ENCODE peak calls at places on chromosomes 1 and 21, in four cellular contexts. R, Z, J and E are unnamed samples.

GRCh38 chr1:3319874-3320245 is 134.6 kb upstream of the ARHGEF16 start:
- DNase-seq in R (no peak), Z (no peak), J (peak; percentile 59), E (peak; percentile 25)

GRCh38 chr1:236284291-236284711 is 2.5 kb upstream of the ERO1B start:
- DNase-seq in R (no peak), Z (no peak), J (no peak), E (no peak)

GRCh38 chr1:46996659-46997281 is 26.7 kb upstream of the CYP4X1 start:
- DNase-seq in R (no peak), Z (no peak), J (no peak), E (no peak)

GRCh38 chr1:88890790-88891317 is 513 bp downstream of the GTF2B start:
- DNase-seq in R (no peak), Z (peak; percentile 36), J (peak; percentile 48), E (no peak)

GRCh38 chr1:143735764-143736461 is 235.9 kb downstream of the FAM72C start:
- DNase-seq in R (no peak), Z (no peak), J (no peak), E (no peak)

GRCh38 chr1:77672374-77672773 is 10.1 kb downstream of the ZZZ3 start:
- DNase-seq in R (no peak), Z (no peak), J (no peak), E (no peak)

GRCh38 chr1:58754056-58754613 is 29.7 kb downstream of the JUN start:
- DNase-seq in R (no peak), Z (no peak), J (peak; percentile 20), E (no peak)

GRCh38 chr1:102096162-102096561 is 99.4 kb upstream of the OLFM3 start:
- DNase-seq in R (no peak), Z (no peak), J (no peak), E (no peak)

GRCh38 chr1:223129229-223129851 is 13.7 kb downstream of the TLR5 start:
- DNase-seq in R (peak; percentile 80), Z (peak; percentile 39), J (peak; percentile 40), E (peak; percentile 70)

GRCh38 chr1:218785928-218786327 is 387.8 kb upstream of the LYPLAL1 start:
- DNase-seq in R (peak; percentile 36), Z (no peak), J (peak; percentile 75), E (peak; percentile 42)

GRCh38 chr1:230291731-230292620 is 134.2 kb downstream of the PGBD5 start:
- DNase-seq in R (no peak), Z (no peak), J (no peak), E (no peak)

GRCh38 chr1:203992440-203992839 is 80.5 kb upstream of the SOX13 start:
- DNase-seq in R (no peak), Z (no peak), J (peak; percentile 46), E (no peak)

GRCh38 chr1:162861101-162861500 is at the start of gene CCDC190:
- DNase-seq in R (peak; percentile 28), Z (no peak), J (peak; percentile 67), E (peak; percentile 50)

GRCh38 chr1:212364985-212365384 is 49.7 kb downstream of the PACC1 start:
- DNase-seq in R (no peak), Z (no peak), J (no peak), E (no peak)

GRCh38 chr1:34115233-34115632 is 49.8 kb downstream of the CSMD2 start:
- DNase-seq in R (no peak), Z (no peak), J (peak; percentile 33), E (no peak)

GRCh38 chr1:12196641-12197482 is 30.1 kb downstream of the TNFRSF1B start:
- DNase-seq in R (peak; percentile 49), Z (no peak), J (no peak), E (no peak)

GRCh38 chr21:32256873-32257620 is 21.8 kb downstream of the MIS18A start:
- DNase-seq in R (peak; percentile 54), Z (no peak), J (peak; percentile 86), E (peak; percentile 60)

GRCh38 chr21:36728371-36729111 is 29.6 kb downstream of the SIM2 start:
- DNase-seq in R (no peak), Z (no peak), J (no peak), E (no peak)

GRCh38 chr21:44684077-44684476 is 2.1 kb upstream of the KRTAP12-1 start:
- DNase-seq in R (no peak), Z (no peak), J (no peak), E (no peak)

GRCh38 chr1:9239622-9240401 is 5.2 kb downstream of the H6PD start:
- DNase-seq in R (peak; percentile 59), Z (peak; percentile 21), J (peak; percentile 90), E (peak; percentile 66)

GRCh38 chr1:192559115-192560006 is 16.2 kb upstream of the RGS1 start:
- DNase-seq in R (no peak), Z (no peak), J (peak; percentile 99), E (no peak)

GRCh38 chr21:42083361-42083690 is 12.2 kb downstream of the UMODL1 start:
- DNase-seq in R (no peak), Z (no peak), J (no peak), E (no peak)

GRCh38 chr21:41180752-41181151 is 12.8 kb downstream of the BACE2 start:
- DNase-seq in R (no peak), Z (no peak), J (no peak), E (no peak)

GRCh38 chr1:165600793-165601192 is 30.2 kb upstream of the MGST3 start:
- DNase-seq in R (no peak), Z (no peak), J (no peak), E (no peak)

GRCh38 chr1:232950919-232951579 is 638 bp downstream of the NTPCR start:
- DNase-seq in R (no peak), Z (peak; percentile 16), J (peak; percentile 70), E (no peak)

GRCh38 chr1:211643324-211644212 is 31.9 kb downstream of the NEK2 start:
- DNase-seq in R (no peak), Z (no peak), J (peak; percentile 29), E (no peak)

GRCh38 chr21:41506526-41507520 is 1.1 kb downstream of the TMPRSS2 start:
- DNase-seq in R (no peak), Z (no peak), J (peak; percentile 3), E (no peak)

GRCh38 chr1:12255918-12256317 is 26.1 kb downstream of the VPS13D start:
- DNase-seq in R (no peak), Z (no peak), J (no peak), E (no peak)

GRCh38 chr1:95263400-95263799 is 29.4 kb downstream of the RWDD3 start:
- DNase-seq in R (no peak), Z (no peak), J (peak; percentile 29), E (no peak)

GRCh38 chr1:95259245-95259644 is 25.2 kb downstream of the RWDD3 start:
- DNase-seq in R (no peak), Z (no peak), J (no peak), E (no peak)

GRCh38 chr1:95262928-95263327 is 28.9 kb downstream of the RWDD3 start:
- DNase-seq in R (no peak), Z (no peak), J (no peak), E (no peak)

GRCh38 chr1:95265106-95265505 is 31.1 kb downstream of the RWDD3 start:
- DNase-seq in R (no peak), Z (no peak), J (no peak), E (no peak)
- H3K27me3 ChIP-seq in R (no peaks in the 10 kb centered on the region), Z (no peaks in the 10 kb centered on the region), J (no peaks in the 10 kb centered on the region), E (no peaks in the 10 kb centered on the region)

GRCh38 chr1:13952985-13953384 is 253.0 kb downstream of the PRDM2 start:
- DNase-seq in R (no peak), Z (no peak), J (no peak), E (no peak)
- H3K4me1 ChIP-seq in R (peaks cover 6% of the 10 kb centered on the region), Z (no peaks in the 10 kb centered on the region), J (no peaks in the 10 kb centered on the region), E (no peaks in the 10 kb centered on the region)

GRCh38 chr1:202215472-202216130 is 22.0 kb downstream of the LGR6 start:
- DNase-seq in R (no peak), Z (no peak), J (no peak), E (no peak)
- H3K27me3 ChIP-seq in R (peaks cover 86% of the 10 kb centered on the region), Z (peaks cover 16% of the 10 kb centered on the region), J (peaks cover 50% of the 10 kb centered on the region), E (peaks cover 7% of the 10 kb centered on the region)

DNA sequence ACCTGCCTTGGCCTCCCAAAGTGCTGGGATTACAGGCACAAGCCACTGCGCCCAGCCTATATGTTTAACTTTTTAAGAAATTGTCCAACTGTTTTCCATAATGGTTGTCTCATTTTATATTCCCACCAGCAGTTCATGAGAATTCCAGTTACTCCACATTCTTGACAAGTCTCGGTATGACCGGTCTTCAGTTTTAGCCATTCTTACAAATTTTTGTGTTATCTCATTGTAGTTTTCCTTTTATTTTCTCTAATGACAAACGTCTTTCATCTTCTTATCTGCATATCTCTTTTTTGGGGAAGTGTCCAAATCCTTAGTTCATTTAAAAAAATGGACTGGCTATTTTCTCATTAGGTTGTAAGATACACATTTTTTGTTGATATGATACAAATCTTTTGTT is 132.5 kb downstream of the HS2ST1 start:
- DNase-seq in R (no peak), Z (no peak), J (no peak), E (no peak)
- H3K4me1 ChIP-seq in R (peaks cover 4% of the 10 kb centered on the region), Z (peaks cover 24% of the 10 kb centered on the region), J (no peaks in the 10 kb centered on the region), E (no peaks in the 10 kb centered on the region)

GRCh38 chr1:110824192-110824591 is 48.8 kb upstream of the CD53 start:
- DNase-seq in R (no peak), Z (no peak), J (no peak), E (no peak)
- H3K27me3 ChIP-seq in R (peaks cover 29% of the 10 kb centered on the region), Z (no peaks in the 10 kb centered on the region), J (no peaks in the 10 kb centered on the region), E (peaks cover 19% of the 10 kb centered on the region)

GRCh38 chr1:198667186-198667585 is 28.3 kb downstream of the PTPRC start:
- DNase-seq in R (no peak), Z (no peak), J (peak; percentile 66), E (no peak)
- H3K4me1 ChIP-seq in R (no peaks in the 10 kb centered on the region), Z (peaks cover 93% of the 10 kb centered on the region), J (peaks cover 18% of the 10 kb centered on the region), E (no peaks in the 10 kb centered on the region)

DNA sequence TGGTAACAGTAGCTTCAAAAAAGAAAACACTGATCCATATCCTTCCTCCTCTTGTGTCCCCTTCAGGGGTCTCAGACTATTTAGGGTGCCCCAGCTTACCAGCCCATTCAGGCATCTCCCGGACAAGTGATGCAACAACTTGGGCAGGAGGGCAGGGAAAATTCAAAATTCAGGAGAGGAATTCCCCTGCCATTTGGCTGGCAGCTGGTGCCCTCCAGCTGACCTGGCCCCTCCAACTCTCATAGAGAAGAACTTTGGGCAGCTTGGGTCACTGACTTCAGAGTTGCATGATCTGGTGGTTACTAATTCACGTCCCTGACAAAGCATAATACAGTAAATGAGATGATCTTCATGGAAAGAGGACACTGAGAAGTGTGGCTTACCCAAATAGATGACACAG is at the start of gene FCAMR:
- DNase-seq in R (no peak), Z (no peak), J (no peak), E (no peak)
- H3K27me3 ChIP-seq in R (peaks cover 39% of the 10 kb centered on the region), Z (no peaks in the 10 kb centered on the region), J (peaks cover 7% of the 10 kb centered on the region), E (no peaks in the 10 kb centered on the region)